ENCODE peak calls at places on chromosomes 11 and 22, in five cellular contexts. R is EL, L is heart left ventricle, Q is EH, T is HFFc6. V is an unnamed sample.

GRCh38 chr22:36415415-36416168 is 27.8 kb upstream of the MYH9 start:
- DNase-seq in R (peak), L (no peak), Q (peak), T (peak), V (no peak)

GRCh38 chr22:18955696-18956095 is 19.6 kb upstream of the PRODH start:
- DNase-seq in R (no peak), L (peak), Q (no peak), T (no peak), V (no peak)

GRCh38 chr11:1888347-1888753 is 3.3 kb downstream of the PRR33 start:
- DNase-seq in R (no peak), L (peak), Q (no peak), T (no peak), V (no peak)

GRCh38 chr22:30433227-30433626 is 7.7 kb downstream of the MTFP1 start:
- DNase-seq in R (no peak), L (no peak), Q (no peak), T (no peak), V (no peak)

GRCh38 chr11:78339483-78339882 is 78.1 kb downstream of the GAB2 start:
- DNase-seq in R (no peak), L (no peak), Q (no peak), T (no peak), V (no peak)

GRCh38 chr11:36456136-36456535 is 53.9 kb downstream of the TRAF6 start:
- DNase-seq in R (no peak), L (no peak), Q (no peak), T (no peak), V (no peak)

GRCh38 chr11:117849781-117850414 is 25.4 kb upstream of the FXYD2 start:
- DNase-seq in R (no peak), L (no peak), Q (no peak), T (no peak), V (no peak)

GRCh38 chr11:86990079-86990478 is 34.9 kb upstream of the FZD4 start:
- DNase-seq in R (peak), L (no peak), Q (peak), T (no peak), V (no peak)